ENCODE peak calls at places on chromosomes 12 and 14, in nine cellular contexts. One of them, this sample, is unnamed.

GRCh38 chr12:113793250-113793649 is 172.9 kb downstream of the RBM19 start:
- DNase-seq in mesothelial cell of epicardium: no peak
- DNase-seq in NCI-H524 treated with DMSO at 0.1 percent for 48 hours: no peak
- DNase-seq in GM12878: no peak
- DNase-seq in neural crest cell: no peak
- DNase-seq in brain microvascular endothelial cell: no peak
- DNase-seq in midbrain: no peak
- DNase-seq in EL: no peak
- DNase-seq in GM23248: no peak
- DNase-seq in this sample: no peak

GRCh38 chr14:61642246-61642982 is 52.9 kb upstream of the HIF1A start:
- DNase-seq in mesothelial cell of epicardium: no peak
- DNase-seq in NCI-H524 treated with DMSO at 0.1 percent for 48 hours: no peak
- DNase-seq in GM12878: no peak
- DNase-seq in neural crest cell: no peak
- DNase-seq in brain microvascular endothelial cell: peak; percentile 15
- DNase-seq in midbrain: no peak
- DNase-seq in EL: peak; percentile 67
- DNase-seq in GM23248: peak; percentile 90
- DNase-seq in this sample: no peak

GRCh38 chr14:89600950-89601826 is 184.2 kb upstream of the FOXN3 start:
- DNase-seq in mesothelial cell of epicardium: no peak
- DNase-seq in NCI-H524 treated with DMSO at 0.1 percent for 48 hours: no peak
- DNase-seq in GM12878: no peak
- DNase-seq in neural crest cell: no peak
- DNase-seq in brain microvascular endothelial cell: no peak
- DNase-seq in midbrain: no peak
- DNase-seq in EL: peak; percentile 84
- DNase-seq in GM23248: peak; percentile 45
- DNase-seq in this sample: no peak

GRCh38 chr12:67843257-67843656 is 146.0 kb upstream of the IFNG-AS1 start:
- DNase-seq in mesothelial cell of epicardium: no peak
- DNase-seq in NCI-H524 treated with DMSO at 0.1 percent for 48 hours: no peak
- DNase-seq in GM12878: no peak
- DNase-seq in neural crest cell: no peak
- DNase-seq in brain microvascular endothelial cell: no peak
- DNase-seq in midbrain: no peak
- DNase-seq in EL: no peak
- DNase-seq in GM23248: no peak
- DNase-seq in this sample: no peak

GRCh38 chr14:26381405-26381804 is 216.4 kb downstream of the NOVA1 start:
- DNase-seq in mesothelial cell of epicardium: no peak
- DNase-seq in NCI-H524 treated with DMSO at 0.1 percent for 48 hours: no peak
- DNase-seq in GM12878: no peak
- DNase-seq in neural crest cell: no peak
- DNase-seq in brain microvascular endothelial cell: no peak
- DNase-seq in midbrain: no peak
- DNase-seq in EL: no peak
- DNase-seq in GM23248: no peak
- DNase-seq in this sample: no peak

GRCh38 chr12:84697141-84697540 is 215.5 kb downstream of the SLC6A15 start:
- DNase-seq in mesothelial cell of epicardium: no peak
- DNase-seq in NCI-H524 treated with DMSO at 0.1 percent for 48 hours: no peak
- DNase-seq in GM12878: no peak
- DNase-seq in neural crest cell: no peak
- DNase-seq in brain microvascular endothelial cell: peak; percentile 4
- DNase-seq in midbrain: no peak
- DNase-seq in EL: peak; percentile 14
- DNase-seq in GM23248: peak; percentile 31
- DNase-seq in this sample: no peak

GRCh38 chr12:46660276-46660675 is 165.5 kb downstream of the SLC38A4 start:
- DNase-seq in mesothelial cell of epicardium: no peak
- DNase-seq in NCI-H524 treated with DMSO at 0.1 percent for 48 hours: no peak
- DNase-seq in GM12878: no peak
- DNase-seq in neural crest cell: no peak
- DNase-seq in brain microvascular endothelial cell: no peak
- DNase-seq in midbrain: no peak
- DNase-seq in EL: no peak
- DNase-seq in GM23248: peak; percentile 56
- DNase-seq in this sample: no peak

GRCh38 chr12:15527201-15527782 is 205.0 kb downstream of the PTPRO start:
- DNase-seq in mesothelial cell of epicardium: no peak
- DNase-seq in NCI-H524 treated with DMSO at 0.1 percent for 48 hours: no peak
- DNase-seq in GM12878: no peak
- DNase-seq in neural crest cell: no peak
- DNase-seq in brain microvascular endothelial cell: no peak
- DNase-seq in midbrain: no peak
- DNase-seq in EL: peak; percentile 19
- DNase-seq in GM23248: peak; percentile 60
- DNase-seq in this sample: no peak

GRCh38 chr12:120346681-120347080 is 19.1 kb upstream of the PLA2G1B start:
- DNase-seq in mesothelial cell of epicardium: no peak
- DNase-seq in NCI-H524 treated with DMSO at 0.1 percent for 48 hours: no peak
- DNase-seq in GM12878: no peak
- DNase-seq in neural crest cell: no peak
- DNase-seq in brain microvascular endothelial cell: no peak
- DNase-seq in midbrain: no peak
- DNase-seq in EL: no peak
- DNase-seq in GM23248: peak; percentile 14
- DNase-seq in this sample: no peak

GRCh38 chr14:101733211-101733610 is 28.3 kb upstream of the PPP2R5C start:
- DNase-seq in mesothelial cell of epicardium: no peak
- DNase-seq in NCI-H524 treated with DMSO at 0.1 percent for 48 hours: no peak
- DNase-seq in GM12878: no peak
- DNase-seq in neural crest cell: no peak
- DNase-seq in brain microvascular endothelial cell: peak; percentile 68
- DNase-seq in midbrain: no peak
- DNase-seq in EL: peak; percentile 62
- DNase-seq in GM23248: peak; percentile 63
- DNase-seq in this sample: no peak

GRCh38 chr14:73634333-73634833 is 10.4 kb upstream of the DNAL1 start:
- DNase-seq in mesothelial cell of epicardium: peak; percentile 29
- DNase-seq in NCI-H524 treated with DMSO at 0.1 percent for 48 hours: peak; percentile 47
- DNase-seq in GM12878: no peak
- DNase-seq in neural crest cell: peak; percentile 36
- DNase-seq in brain microvascular endothelial cell: no peak
- DNase-seq in midbrain: peak; percentile 50
- DNase-seq in EL: no peak
- DNase-seq in GM23248: peak; percentile 28
- DNase-seq in this sample: no peak

GRCh38 chr12:121637231-121637914 is 11.0 kb downstream of the ORAI1 start:
- DNase-seq in mesothelial cell of epicardium: no peak
- DNase-seq in NCI-H524 treated with DMSO at 0.1 percent for 48 hours: no peak
- DNase-seq in GM12878: no peak
- DNase-seq in neural crest cell: no peak
- DNase-seq in brain microvascular endothelial cell: no peak
- DNase-seq in midbrain: no peak
- DNase-seq in EL: no peak
- DNase-seq in GM23248: no peak
- DNase-seq in this sample: no peak

GRCh38 chr12:46024099-46024498 is 33.7 kb upstream of the SCAF11 start:
- DNase-seq in mesothelial cell of epicardium: no peak
- DNase-seq in NCI-H524 treated with DMSO at 0.1 percent for 48 hours: no peak
- DNase-seq in GM12878: no peak
- DNase-seq in neural crest cell: no peak
- DNase-seq in brain microvascular endothelial cell: no peak
- DNase-seq in midbrain: no peak
- DNase-seq in EL: no peak
- DNase-seq in GM23248: no peak
- DNase-seq in this sample: no peak

GRCh38 chr12:53325539-53326061 is 4.2 kb upstream of the AAAS start:
- DNase-seq in mesothelial cell of epicardium: no peak
- DNase-seq in NCI-H524 treated with DMSO at 0.1 percent for 48 hours: no peak
- DNase-seq in GM12878: no peak
- DNase-seq in neural crest cell: peak; percentile 44
- DNase-seq in brain microvascular endothelial cell: no peak
- DNase-seq in midbrain: peak; percentile 87
- DNase-seq in EL: peak; percentile 27
- DNase-seq in GM23248: peak; percentile 66
- DNase-seq in this sample: peak; percentile 90

GRCh38 chr14:74765721-74766120 is 2.6 kb downstream of the YLPM1 start:
- DNase-seq in mesothelial cell of epicardium: no peak
- DNase-seq in NCI-H524 treated with DMSO at 0.1 percent for 48 hours: no peak
- DNase-seq in GM12878: no peak
- DNase-seq in neural crest cell: no peak
- DNase-seq in brain microvascular endothelial cell: no peak
- DNase-seq in midbrain: no peak
- DNase-seq in EL: peak; percentile 4
- DNase-seq in GM23248: no peak
- DNase-seq in this sample: no peak

GRCh38 chr12:109467978-109468676 is 9.0 kb downstream of the KCTD10 start:
- DNase-seq in mesothelial cell of epicardium: no peak
- DNase-seq in NCI-H524 treated with DMSO at 0.1 percent for 48 hours: no peak
- DNase-seq in GM12878: no peak
- DNase-seq in neural crest cell: no peak
- DNase-seq in brain microvascular endothelial cell: no peak
- DNase-seq in midbrain: no peak
- DNase-seq in EL: no peak
- DNase-seq in GM23248: peak; percentile 75
- DNase-seq in this sample: no peak

GRCh38 chr12:107662431-107662830 is 23.2 kb upstream of the PWP1 start:
- DNase-seq in mesothelial cell of epicardium: no peak
- DNase-seq in NCI-H524 treated with DMSO at 0.1 percent for 48 hours: no peak
- DNase-seq in GM12878: no peak
- DNase-seq in neural crest cell: no peak
- DNase-seq in brain microvascular endothelial cell: no peak
- DNase-seq in midbrain: no peak
- DNase-seq in EL: no peak
- DNase-seq in GM23248: no peak
- DNase-seq in this sample: no peak

GRCh38 chr12:14905269-14906004 is 19.8 kb upstream of the MGP start:
- DNase-seq in mesothelial cell of epicardium: no peak
- DNase-seq in NCI-H524 treated with DMSO at 0.1 percent for 48 hours: no peak
- DNase-seq in GM12878: no peak
- DNase-seq in neural crest cell: no peak
- DNase-seq in brain microvascular endothelial cell: no peak
- DNase-seq in midbrain: no peak
- DNase-seq in EL: no peak
- DNase-seq in GM23248: no peak
- DNase-seq in this sample: no peak

GRCh38 chr12:122872815-122873361 is 23.0 kb downstream of the VPS37B start:
- DNase-seq in mesothelial cell of epicardium: no peak
- DNase-seq in NCI-H524 treated with DMSO at 0.1 percent for 48 hours: no peak
- DNase-seq in GM12878: no peak
- DNase-seq in neural crest cell: no peak
- DNase-seq in brain microvascular endothelial cell: no peak
- DNase-seq in midbrain: no peak
- DNase-seq in EL: no peak
- DNase-seq in GM23248: no peak
- DNase-seq in this sample: no peak

This sample was measured in putamen.